ENCODE peak calls at places on chromosomes 1 and 21, in seven cellular contexts. B, L, A, V, P, Z and G are unnamed samples.

GRCh38 chr1:27634166-27634981 is 611 bp downstream of the FGR start:
- DNase-seq in V (no peak), B (no peak), Z (peak), L (peak), P (peak), A (no peak), G (peak)

GRCh38 chr21:17802568-17802967 is 16.6 kb downstream of the C21orf91 start:
- DNase-seq in L (peak), A (no peak), P (no peak), V (peak), Z (peak), B (no peak), G (no peak)

GRCh38 chr1:7087888-7088287 is 302.6 kb downstream of the CAMTA1 start:
- DNase-seq in A (no peak), Z (no peak), B (no peak), V (no peak), P (no peak), L (no peak), G (no peak)

GRCh38 chr1:70542856-70543255 is 131.8 kb downstream of the CTH start:
- DNase-seq in B (no peak), L (no peak), Z (no peak), P (no peak), A (no peak), V (no peak), G (no peak)

GRCh38 chr1:39657923-39658485 is 13.9 kb downstream of the NT5C1A start:
- DNase-seq in Z (peak), A (peak), V (peak), P (peak), B (no peak), L (peak), G (peak)

GRCh38 chr1:208029381-208030319 is 118.7 kb upstream of the CD34 start:
- DNase-seq in P (no peak), V (peak), B (no peak), Z (peak), A (no peak), L (peak), G (no peak)

GRCh38 chr1:209723761-209724693 is 19.4 kb downstream of the HSD11B1 start:
- DNase-seq in B (no peak), V (no peak), Z (no peak), P (no peak), L (no peak), A (no peak), G (peak)

GRCh38 chr21:19832551-19832950 is 1165.7 kb upstream of the NCAM2 start:
- DNase-seq in L (no peak), B (no peak), A (no peak), P (no peak), Z (no peak), V (no peak), G (no peak)

GRCh38 chr1:21268281-21269239 is 21.7 kb downstream of the ECE1 start:
- DNase-seq in L (no peak), V (no peak), A (no peak), B (no peak), Z (no peak), P (no peak), G (no peak)

GRCh38 chr1:91851130-91852010 is 34.6 kb downstream of the TGFBR3 start:
- DNase-seq in P (peak), B (peak), Z (peak), V (peak), A (no peak), L (peak), G (no peak)

GRCh38 chr1:244460195-244460594 is 878 bp upstream of the CATSPERE start:
- DNase-seq in P (no peak), Z (no peak), V (no peak), A (no peak), B (no peak), L (no peak), G (peak)

GRCh38 chr1:178266619-178267066 is 172.7 kb downstream of the RASAL2 start:
- DNase-seq in V (no peak), L (no peak), P (no peak), B (no peak), A (no peak), Z (no peak), G (no peak)

GRCh38 chr1:50930965-50931737 is 28.9 kb downstream of the FAF1 start:
- DNase-seq in Z (no peak), V (peak), L (no peak), P (no peak), B (no peak), A (no peak), G (peak)

GRCh38 chr1:101261629-101262028 is 24.8 kb downstream of the S1PR1 start:
- DNase-seq in P (no peak), B (no peak), Z (no peak), A (no peak), V (no peak), L (no peak), G (no peak)

GRCh38 chr1:159214149-159214760 is 9.6 kb downstream of the ACKR1 start:
- DNase-seq in A (peak), P (no peak), V (peak), L (peak), Z (peak), B (no peak), G (peak)

GRCh38 chr1:89820423-89821321 is at the start of gene LRRC8D:
- DNase-seq in L (peak), V (peak), P (peak), A (peak), B (peak), Z (peak), G (peak)

GRCh38 chr1:117843791-117844190 is 85.6 kb downstream of the GDAP2 start:
- DNase-seq in B (no peak), Z (no peak), L (no peak), V (peak), P (no peak), A (no peak), G (no peak)

GRCh38 chr1:89022167-89022959 is at the start of gene GBP3:
- DNase-seq in V (peak), Z (peak), B (no peak), A (peak), L (peak), P (no peak), G (no peak)

GRCh38 chr21:41640756-41641509 is 125.9 kb downstream of the RIPK4 start:
- DNase-seq in A (no peak), P (peak), V (peak), B (no peak), L (no peak), Z (peak), G (no peak)

GRCh38 chr1:185170291-185170848 is 13.4 kb downstream of the SWT1 start:
- DNase-seq in V (peak), A (peak), Z (peak), L (peak), B (no peak), P (no peak), G (peak)

GRCh38 chr1:164709541-164710287 is 150.7 kb downstream of the PBX1 start:
- DNase-seq in Z (no peak), L (no peak), B (no peak), P (no peak), A (no peak), V (peak), G (no peak)

GRCh38 chr1:40795811-40796586 is 12.4 kb downstream of the KCNQ4 start:
- DNase-seq in Z (no peak), B (no peak), P (no peak), V (no peak), A (no peak), L (no peak), G (peak)

GRCh38 chr1:244011251-244011650 is 39.8 kb upstream of the ZBTB18 start:
- DNase-seq in V (peak), P (no peak), Z (peak), B (no peak), A (no peak), L (no peak), G (no peak)

GRCh38 chr1:159229486-159229885 is 24.8 kb downstream of the ACKR1 start:
- DNase-seq in A (no peak), V (no peak), B (no peak), L (no peak), P (no peak), Z (no peak), G (no peak)

GRCh38 chr1:21261551-21262281 is 28.5 kb downstream of the ECE1 start:
- DNase-seq in V (peak), P (no peak), B (no peak), L (peak), A (no peak), Z (peak), G (peak)

GRCh38 chr1:8342325-8342724 is 24.4 kb downstream of the SLC45A1 start:
- DNase-seq in A (no peak), V (peak), Z (peak), L (peak), B (no peak), P (no peak), G (no peak)

GRCh38 chr1:102550729-102551384 is 554.1 kb upstream of the OLFM3 start:
- DNase-seq in P (no peak), V (peak), Z (peak), L (peak), B (no peak), A (peak), G (peak)

GRCh38 chr1:18066576-18066975 is 41.0 kb upstream of the IGSF21 start:
- DNase-seq in A (no peak), B (no peak), L (no peak), Z (no peak), V (no peak), P (no peak), G (no peak)

GRCh38 chr1:186050360-186050759 is 316.2 kb downstream of the HMCN1 start:
- DNase-seq in B (no peak), V (peak), P (no peak), Z (peak), A (no peak), L (no peak), G (no peak)

GRCh38 chr1:37471345-37472231 is 2.8 kb upstream of the ZC3H12A start:
- DNase-seq in P (peak), B (no peak), Z (peak), L (peak), A (no peak), V (peak), G (no peak)

GRCh38 chr1:60449876-60450275 is 376.3 kb upstream of the C1orf87 start:
- DNase-seq in A (no peak), P (no peak), Z (no peak), B (no peak), V (no peak), L (no peak), G (no peak)

GRCh38 chr1:33094971-33095604 is 14.1 kb downstream of the AZIN2 start:
- DNase-seq in Z (peak), V (peak), L (peak), A (peak), P (no peak), B (peak), G (no peak)

GRCh38 chr21:28991861-28992525 is 684 bp downstream of the LTN1 start:
- DNase-seq in P (no peak), L (peak), Z (no peak), B (no peak), V (no peak), A (peak), G (no peak)

DNA sequence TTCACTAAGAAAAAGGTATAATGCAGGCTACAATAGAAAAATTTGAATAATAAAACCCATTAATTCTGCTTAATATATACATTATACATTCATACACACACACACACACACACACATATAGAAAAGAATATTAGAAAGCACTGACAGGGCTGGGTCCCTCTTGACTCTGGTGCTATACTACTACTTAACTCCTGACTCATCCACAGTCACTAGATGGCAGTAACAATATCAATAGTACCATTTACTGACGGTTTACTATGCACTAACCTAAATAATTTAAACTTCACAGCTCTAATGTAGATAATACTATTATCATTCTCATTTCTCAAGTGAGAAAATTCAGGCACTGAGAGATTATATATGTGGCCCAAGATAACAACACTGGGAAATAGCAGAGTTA is 87.5 kb downstream of the COP1 start:
- DNase-seq in Z (peak), A (peak), B (no peak), V (peak), P (no peak), L (no peak), G (no peak)
- TF ChIP-seq CTCF in Z (peak), A (peak), B (no peak), V (peak), P (peak), L (peak), G (peak)

GRCh38 chr1:236147521-236148470 is 5.5 kb downstream of the GPR137B start:
- DNase-seq in A (no peak), B (no peak), P (no peak), Z (no peak), L (no peak), V (no peak), G (no peak)
- TF ChIP-seq CTCF in A (no peak), B (no peak), P (no peak), Z (no peak), L (no peak), V (no peak), G (no peak)

GRCh38 chr1:214349008-214349407 is 68.0 kb downstream of the SMYD2 start:
- DNase-seq in B (no peak), V (no peak), L (no peak), A (no peak), P (no peak), Z (no peak), G (no peak)
- TF ChIP-seq CTCF in B (no peak), V (no peak), L (no peak), A (no peak), P (no peak), Z (no peak), G (no peak)

DNA sequence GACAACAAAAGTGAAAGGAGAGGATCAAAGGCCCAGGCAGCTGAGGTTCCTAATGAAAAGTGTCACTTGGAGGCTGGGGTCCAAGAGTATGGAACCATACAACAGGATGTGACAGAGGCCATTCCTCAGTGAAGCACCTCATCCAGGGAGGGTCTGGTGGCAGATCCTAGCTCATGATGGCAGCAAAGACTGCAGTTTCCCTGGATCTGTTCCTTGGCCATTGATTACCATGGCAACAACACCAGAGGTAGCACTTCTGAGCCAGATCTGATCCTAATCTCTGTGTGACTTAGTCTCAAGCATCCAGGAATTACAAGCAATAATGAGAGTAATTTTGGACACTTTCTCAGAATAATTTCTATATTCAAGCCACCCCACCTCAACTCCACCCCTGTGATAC is 12.9 kb downstream of the FAM177B start:
- DNase-seq in A (no peak), Z (no peak), V (no peak), B (no peak), L (no peak), P (no peak), G (no peak)
- TF ChIP-seq CTCF in A (no peak), Z (no peak), V (no peak), B (no peak), L (no peak), P (no peak), G (no peak)

DNA sequence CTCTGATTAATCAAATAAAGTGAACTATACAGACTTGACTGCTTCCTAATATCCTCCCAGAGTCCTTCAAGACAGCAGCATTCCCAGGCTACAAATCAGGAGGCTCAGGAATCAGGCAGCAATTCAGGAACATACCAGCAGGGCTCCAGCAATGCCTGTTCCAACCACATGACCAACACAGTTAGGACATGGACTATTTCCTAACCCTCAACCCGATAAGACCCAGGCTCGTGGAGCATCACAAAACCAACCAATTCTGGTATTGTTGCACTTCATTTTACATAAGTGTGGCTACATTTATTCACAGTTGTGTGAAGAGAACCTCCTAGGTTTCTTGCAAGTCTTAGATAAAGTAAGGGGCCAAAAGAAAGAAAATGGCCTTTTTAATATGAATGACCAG is 546.2 kb upstream of the ADGRL2 start:
- DNase-seq in V (no peak), B (no peak), L (no peak), P (no peak), Z (peak), A (no peak), G (no peak)
- TF ChIP-seq CTCF in V (peak), B (no peak), L (peak), P (no peak), Z (peak), A (no peak), G (no peak)

DNA sequence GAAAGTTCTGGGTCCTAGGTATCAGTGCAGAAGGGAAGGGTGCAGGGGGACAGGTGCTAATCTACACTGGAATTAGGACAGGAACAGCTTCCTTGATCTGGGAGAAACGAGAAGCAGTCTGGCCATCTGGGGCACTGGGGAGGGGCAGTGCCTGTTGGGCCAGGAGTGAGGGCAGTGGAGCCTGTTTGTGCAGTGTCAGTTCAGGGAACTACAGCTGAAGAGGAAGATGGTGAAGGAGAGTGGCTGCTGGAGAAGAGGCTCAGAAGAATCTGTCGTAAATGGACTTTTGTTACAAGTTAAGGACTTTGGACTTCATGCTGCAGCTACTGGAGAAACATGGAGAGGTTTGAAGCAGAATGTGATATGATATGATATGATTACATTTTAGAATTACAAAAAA is 3.1 kb upstream of the TNFSF4 start:
- DNase-seq in Z (no peak), A (no peak), V (no peak), B (no peak), P (no peak), L (no peak), G (no peak)
- TF ChIP-seq CTCF in Z (no peak), A (no peak), V (no peak), B (no peak), P (no peak), L (no peak), G (no peak)

GRCh38 chr1:155316922-155317321 is 3.8 kb upstream of the RUSC1 start:
- DNase-seq in Z (no peak), P (no peak), V (no peak), B (no peak), A (no peak), L (no peak), G (no peak)

GRCh38 chr1:155320252-155320651 is 442 bp upstream of the RUSC1 start:
- DNase-seq in A (no peak), P (no peak), V (no peak), B (no peak), L (no peak), Z (no peak), G (no peak)

GRCh38 chr1:155319536-155319935 is 1.2 kb upstream of the RUSC1 start:
- DNase-seq in A (no peak), B (no peak), P (no peak), Z (no peak), V (no peak), L (no peak), G (no peak)

GRCh38 chr1:155320661-155321576 is at the start of gene RUSC1:
- DNase-seq in A (peak), L (peak), Z (peak), P (peak), V (peak), B (peak), G (peak)

GRCh38 chr1:155318082-155318481 is 2.6 kb upstream of the RUSC1 start:
- DNase-seq in B (no peak), L (no peak), P (no peak), Z (no peak), V (no peak), A (no peak), G (no peak)
- TF ChIP-seq CTCF in B (no peak), L (no peak), P (no peak), Z (no peak), V (no peak), A (no peak), G (no peak)

DNA sequence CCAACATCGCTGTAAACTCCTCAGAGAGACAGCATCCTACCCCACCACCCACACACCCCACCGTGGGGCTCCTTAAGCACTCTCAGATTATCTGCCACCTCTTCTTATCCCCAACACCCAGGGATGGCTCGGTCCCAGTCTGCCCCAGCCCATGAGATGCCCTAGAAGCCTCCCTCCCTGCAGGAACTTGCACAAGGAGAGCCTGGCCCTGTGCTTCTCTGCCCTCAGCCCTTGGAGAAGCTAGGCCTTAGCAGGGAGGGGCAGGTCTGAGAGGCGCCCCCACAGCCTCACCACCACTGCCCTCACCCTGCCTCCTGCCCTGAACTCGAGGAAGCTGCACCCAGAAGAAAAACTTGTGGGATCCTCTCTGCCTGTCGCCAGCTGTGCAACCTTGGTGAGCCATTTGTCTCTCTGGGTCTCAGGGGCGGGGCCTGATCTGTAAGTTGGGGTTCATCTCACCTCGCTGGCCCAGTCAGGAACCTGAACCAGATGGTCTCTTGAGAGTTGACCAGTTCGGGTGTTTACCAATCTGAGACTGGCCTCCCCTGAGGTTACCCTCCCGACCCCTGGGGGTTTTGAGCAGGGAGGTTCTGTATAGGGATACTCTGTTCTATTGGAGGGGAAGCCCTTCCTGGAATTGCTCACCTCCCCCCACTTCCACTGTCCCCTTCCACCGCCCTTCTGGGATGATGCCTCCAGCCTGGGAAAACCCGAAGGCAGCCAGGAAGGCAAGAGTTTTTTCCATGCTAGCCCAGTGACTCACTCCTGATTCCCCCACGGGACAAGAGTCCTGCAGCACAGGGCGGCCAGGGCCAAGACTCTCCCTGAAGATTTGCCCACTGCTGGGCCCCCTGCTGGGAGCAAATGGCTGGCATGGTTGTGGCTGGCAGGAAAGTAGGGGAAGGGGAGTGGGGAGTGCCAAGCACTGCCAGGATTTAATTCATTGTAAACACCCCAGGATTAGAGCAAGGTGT is at the start of gene S100A3:
- DNase-seq in V (peak), P (peak), L (peak), Z (peak), B (no peak), A (no peak), G (no peak)
- TF ChIP-seq CTCF in V (peak), P (no peak), L (peak), Z (peak), B (no peak), A (no peak), G (no peak)

GRCh38 chr1:180778782-180779398 is 133.8 kb upstream of the KIAA1614 start:
- DNase-seq in A (peak), V (no peak), Z (no peak), P (no peak), L (no peak), B (no peak), G (peak)
- TF ChIP-seq CTCF in A (peak), V (peak), Z (peak), P (peak), L (peak), B (no peak), G (peak)

GRCh38 chr1:24779689-24780464 is 34.6 kb downstream of the CLIC4 start:
- DNase-seq in Z (no peak), P (no peak), A (no peak), V (no peak), B (no peak), L (no peak), G (no peak)
- TF ChIP-seq CTCF in Z (peak), P (peak), A (peak), V (no peak), B (no peak), L (peak), G (no peak)